ENCODE peak calls at places on chromosomes 7 and 10, in eight cellular contexts. U is spleen, W is suprapubic skin, D is transverse colon, E is sigmoid colon, K is stomach, J is prostate gland, V is upper lobe of left lung. B is an unnamed sample.

GRCh38 chr10:80268266-80268665 is 21.2 kb downstream of the MAT1A start:
- DNase-seq in U (no peak), W (no peak), D (no peak), E (no peak), K (no peak), J (no peak), V (no peak), B (no peak)

GRCh38 chr7:78437118-78437517 is 638.5 kb downstream of the PHTF2 start:
- DNase-seq in U (no peak), W (no peak), D (no peak), E (no peak), K (no peak), J (no peak), V (no peak), B (no peak)

GRCh38 chr10:35933940-35934636 is 292.0 kb upstream of the FZD8 start:
- DNase-seq in U (no peak), W (no peak), D (no peak), E (no peak), K (no peak), J (no peak), V (no peak), B (no peak)

GRCh38 chr7:18694911-18695310 is 199.4 kb downstream of the HDAC9 start:
- DNase-seq in U (no peak), W (no peak), D (no peak), E (no peak), K (no peak), J (no peak), V (no peak), B (no peak)

GRCh38 chr10:77746313-77746712 is 108.7 kb upstream of the KCNMA1 start:
- DNase-seq in U (no peak), W (no peak), D (no peak), E (no peak), K (no peak), J (no peak), V (no peak), B (no peak)

GRCh38 chr7:151408839-151409554 is 841 bp downstream of the WDR86 start:
- DNase-seq in U (peak; percentile 77), W (no peak), D (peak; percentile 49), E (peak; percentile 68), K (no peak), J (no peak), V (no peak), B (peak; percentile 82)

GRCh38 chr7:157361537-157361936 is 24.7 kb downstream of the DNAJB6 start:
- DNase-seq in U (no peak), W (peak; percentile 6), D (no peak), E (no peak), K (no peak), J (no peak), V (no peak), B (no peak)

GRCh38 chr10:71694567-71694968 is 25.0 kb downstream of the C10orf105 start:
- DNase-seq in U (peak; percentile 92), W (no peak), D (peak; percentile 72), E (no peak), K (peak; percentile 46), J (no peak), V (peak; percentile 78), B (no peak)

GRCh38 chr7:111113263-111114017 is 22.5 kb downstream of the LRRN3 start:
- DNase-seq in U (no peak), W (no peak), D (no peak), E (no peak), K (no peak), J (no peak), V (no peak), B (no peak)

GRCh38 chr7:4248295-4248694 is 433.8 kb upstream of the FOXK1 start:
- DNase-seq in U (no peak), W (no peak), D (no peak), E (no peak), K (no peak), J (no peak), V (no peak), B (no peak)

GRCh38 chr7:92809397-92810241 is 26.8 kb downstream of the CDK6 start:
- DNase-seq in U (peak; percentile 68), W (no peak), D (peak; percentile 81), E (peak; percentile 79), K (peak; percentile 77), J (peak; percentile 80), V (peak; percentile 79), B (no peak)

GRCh38 chr10:36331121-36331520 is 689.0 kb upstream of the FZD8 start:
- DNase-seq in U (no peak), W (no peak), D (no peak), E (no peak), K (no peak), J (no peak), V (no peak), B (no peak)

GRCh38 chr10:76643465-76643864 is 994.1 kb downstream of the KCNMA1 start:
- DNase-seq in U (no peak), W (peak; percentile 67), D (peak; percentile 44), E (peak; percentile 94), K (no peak), J (no peak), V (no peak), B (no peak)

GRCh38 chr7:13821152-13821787 is 168.2 kb downstream of the ETV1 start:
- DNase-seq in U (no peak), W (no peak), D (peak; percentile 18), E (no peak), K (no peak), J (no peak), V (no peak), B (no peak)

GRCh38 chr10:101310528-101311439 is 43.2 kb upstream of the BTRC start:
- DNase-seq in U (peak; percentile 68), W (no peak), D (no peak), E (no peak), K (peak; percentile 47), J (no peak), V (no peak), B (no peak)

GRCh38 chr10:94076325-94076841 is 82.7 kb downstream of the PLCE1 start:
- DNase-seq in U (no peak), W (no peak), D (peak; percentile 16), E (no peak), K (no peak), J (no peak), V (no peak), B (no peak)

GRCh38 chr10:48981310-48981907 is 41.8 kb upstream of the LRRC18 start:
- DNase-seq in U (peak; percentile 85), W (no peak), D (peak; percentile 51), E (no peak), K (peak; percentile 41), J (peak; percentile 23), V (peak; percentile 77), B (no peak)

GRCh38 chr10:123043409-123043925 is 34.7 kb downstream of the ACADSB start:
- DNase-seq in U (no peak), W (no peak), D (peak; percentile 37), E (no peak), K (peak; percentile 34), J (peak; percentile 51), V (no peak), B (no peak)

GRCh38 chr10:131689954-131690669 is 210.7 kb upstream of the PPP2R2D start:
- DNase-seq in U (peak; percentile 51), W (no peak), D (no peak), E (peak; percentile 14), K (no peak), J (no peak), V (no peak), B (no peak)

GRCh38 chr10:71985542-71986250 is 21.5 kb downstream of the CHST3 start:
- DNase-seq in U (no peak), W (no peak), D (no peak), E (no peak), K (no peak), J (no peak), V (no peak), B (no peak)

GRCh38 chr7:96770758-96771157 is 61.1 kb upstream of the SEM1 start:
- DNase-seq in U (no peak), W (no peak), D (no peak), E (no peak), K (no peak), J (no peak), V (no peak), B (no peak)
- TF ChIP-seq POLR2AphosphoS5 in U (no peak), W (no peak), D (no peak), E (no peak), K (no peak), J (no peak), V (no peak), B (no peak)

DNA sequence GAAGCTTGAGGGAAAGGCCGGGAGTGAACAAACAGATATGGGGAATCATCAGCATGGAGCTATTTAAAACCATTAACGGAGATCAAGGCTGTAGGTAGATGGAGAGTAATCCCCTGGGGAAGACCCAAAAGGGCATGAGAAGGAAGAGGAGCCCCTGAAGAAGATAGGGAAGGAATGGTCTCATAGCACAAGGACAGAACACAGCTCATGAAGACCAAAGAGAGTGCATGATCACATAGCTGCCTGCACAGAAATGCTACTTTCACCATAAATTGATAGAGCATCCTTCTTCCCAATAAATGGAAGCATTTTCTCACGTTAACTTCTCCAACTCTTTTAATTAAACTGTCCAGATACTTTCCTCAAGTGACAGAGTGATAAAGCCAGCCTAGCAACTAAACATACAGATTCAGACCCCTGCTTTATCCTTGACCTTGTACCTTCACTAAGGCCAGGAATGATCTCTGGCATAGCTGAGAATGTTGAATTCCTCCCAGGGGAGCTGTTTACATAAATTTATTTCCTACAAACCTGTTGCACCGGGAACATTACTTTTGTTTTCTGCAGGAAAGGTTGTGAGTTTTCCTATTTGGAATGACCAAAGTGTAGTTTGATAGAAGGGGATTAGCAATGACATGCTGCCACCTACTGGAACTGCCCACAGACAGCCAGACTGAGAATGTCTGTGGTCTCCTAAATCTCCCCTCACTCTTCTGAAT is 110.8 kb upstream of the LRGUK start:
- DNase-seq in U (no peak), W (no peak), D (peak; percentile 16), E (no peak), K (peak; percentile 30), J (peak; percentile 39), V (no peak), B (no peak)
- TF ChIP-seq CTCF in U (no peak), W (peak; percentile 49), D (peak; percentile 37), E (peak; percentile 57), K (peak; percentile 44), J (peak; percentile 37), V (peak; percentile 32), B (no peak)

DNA sequence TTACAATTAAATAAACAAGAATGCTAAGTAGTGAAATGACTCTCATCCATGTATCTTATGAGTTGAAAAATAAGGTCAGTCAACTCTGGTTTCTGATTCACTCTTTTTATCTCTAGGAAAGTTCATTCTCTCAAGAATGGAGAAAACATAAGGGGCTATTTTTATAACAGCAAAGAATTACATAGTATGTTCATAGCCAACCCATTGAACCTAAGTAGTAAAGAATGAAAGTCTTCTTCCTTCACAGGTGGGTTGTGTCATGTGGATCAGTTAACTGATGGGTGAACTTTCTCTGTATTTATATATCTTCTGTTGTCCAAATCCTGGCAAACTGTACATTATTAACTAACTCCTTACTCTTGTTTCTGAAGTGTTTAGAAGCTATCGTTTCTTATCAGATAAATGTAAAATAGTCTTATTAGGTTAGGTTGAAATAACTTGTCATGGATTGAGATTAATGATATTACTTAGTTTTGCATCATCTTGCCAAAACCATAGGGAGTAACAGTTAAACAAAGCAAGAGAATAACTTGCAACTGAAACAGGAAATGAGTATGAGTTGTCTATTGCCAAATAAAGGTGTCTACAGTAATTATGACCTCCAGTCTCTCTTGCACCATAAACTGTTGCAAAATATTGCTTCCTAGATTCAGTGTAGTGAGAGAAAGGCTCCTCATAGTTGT is 86.8 kb downstream of the ANKRD7 start:
- DNase-seq in U (no peak), W (no peak), D (no peak), E (no peak), K (no peak), J (no peak), V (no peak), B (no peak)
- TF ChIP-seq POLR2A in U (no peak), W (no peak), D (no peak), E (no peak), K (no peak), J (no peak), V (no peak), B (no peak)

GRCh38 chr10:70477661-70478162 is 855 bp upstream of the PALD1 start:
- DNase-seq in U (peak; percentile 88), W (no peak), D (peak; percentile 23), E (no peak), K (no peak), J (no peak), V (no peak), B (no peak)
- TF ChIP-seq POLR2AphosphoS5 in U (no peak), W (no peak), D (no peak), E (no peak), K (peak; percentile 10), J (no peak), V (peak; percentile 51), B (no peak)